ENCODE peak calls at places on chromosomes 6 and 20, in six cellular contexts. K is naive thymus-derived CD4-positive, alpha-beta T cell; F is mesenchymal stem cell; I is bronchial epithelial cell; Y is tibial artery; P is uterus. E is an unnamed sample. For H3K27me3, the result is how much of the 10 kb centered on the place peaks cover.

GRCh38 chr20:57560554-57561355 is at the start of gene PCK1:
- DNase-seq in Y (peak), F (no peak), P (peak), I (no peak), K (no peak), E (peak)

GRCh38 chr6:147371325-147371724 is 137.2 kb upstream of the SAMD5 start:
- DNase-seq in Y (no peak), P (no peak), F (no peak), I (no peak), K (no peak), E (no peak)

GRCh38 chr6:116059713-116060571 is 749 bp downstream of the FRK start:
- DNase-seq in K (no peak), Y (no peak), F (no peak), I (peak), P (peak), E (no peak)

GRCh38 chr6:14381225-14381887 is 263.8 kb downstream of the CD83 start:
- DNase-seq in K (no peak), I (no peak), P (no peak), Y (no peak), F (no peak), E (no peak)

GRCh38 chr6:161922631-161923119 is 648.8 kb upstream of the AGPAT4 start:
- DNase-seq in F (peak), I (peak), Y (no peak), K (no peak), P (no peak), E (no peak)

GRCh38 chr6:44127186-44128019 is at the start of the genes MRPL14 and TMEM63B:
- DNase-seq in P (peak), F (peak), I (peak), Y (peak), K (peak), E (peak)

GRCh38 chr20:3383878-3384495 is 23.5 kb downstream of the DNAAF9 start:
- DNase-seq in Y (no peak), K (no peak), I (no peak), F (no peak), P (no peak), E (no peak)

GRCh38 chr20:61449057-61449456 is 197.0 kb downstream of the CDH4 start:
- DNase-seq in Y (no peak), K (no peak), F (no peak), P (no peak), I (no peak), E (no peak)

GRCh38 chr20:35907017-35907685 is 47.2 kb downstream of the SCAND1 start:
- DNase-seq in K (no peak), I (no peak), P (peak), Y (no peak), F (no peak), E (no peak)

GRCh38 chr6:154868143-154868594 is 126.9 kb upstream of the TIAM2 start:
- DNase-seq in I (peak), K (no peak), Y (no peak), P (no peak), F (peak), E (no peak)

GRCh38 chr20:36876473-36876833 is 515 bp downstream of the TLDC2 start:
- DNase-seq in K (no peak), F (no peak), I (no peak), Y (no peak), P (no peak), E (no peak)

GRCh38 chr20:48294196-48294595 is 508.9 kb upstream of the SULF2 start:
- DNase-seq in F (no peak), Y (no peak), I (peak), P (no peak), K (no peak), E (no peak)

GRCh38 chr6:12147557-12148316 is 135.6 kb downstream of the HIVEP1 start:
- DNase-seq in K (no peak), I (no peak), F (peak), P (no peak), Y (no peak), E (no peak)

GRCh38 chr6:105209950-105210706 is 30.3 kb upstream of the POPDC3 start:
- DNase-seq in P (no peak), F (peak), K (no peak), I (peak), Y (no peak), E (no peak)

GRCh38 chr6:49072885-49073620 is 390.0 kb downstream of the MMUT start:
- DNase-seq in P (no peak), I (no peak), Y (no peak), F (no peak), K (no peak), E (no peak)

GRCh38 chr6:143225929-143226328 is 165.2 kb downstream of the AIG1 start:
- DNase-seq in K (no peak), P (no peak), Y (no peak), F (no peak), I (peak), E (no peak)

GRCh38 chr6:137821486-137821885 is 45.6 kb upstream of the TNFAIP3 start:
- DNase-seq in P (no peak), K (no peak), F (no peak), I (no peak), Y (no peak), E (no peak)

GRCh38 chr6:154901856-154902552 is 93.1 kb upstream of the TIAM2 start:
- DNase-seq in I (no peak), Y (no peak), K (no peak), F (no peak), P (no peak), E (no peak)

GRCh38 chr20:37384683-37385174 is 38.8 kb downstream of the SRC start:
- DNase-seq in Y (peak), P (peak), K (peak), F (peak), I (no peak), E (peak)

GRCh38 chr6:56841372-56841749 is 113.5 kb upstream of the BEND6 start:
- DNase-seq in I (no peak), K (no peak), F (no peak), Y (no peak), P (no peak), E (no peak)

GRCh38 chr6:56838965-56839364 is 115.9 kb upstream of the BEND6 start:
- DNase-seq in P (no peak), I (no peak), K (no peak), Y (no peak), F (no peak), E (no peak)

GRCh38 chr6:56840467-56841371 is 114.2 kb upstream of the BEND6 start:
- DNase-seq in Y (no peak), F (peak), P (no peak), I (peak), K (no peak), E (no peak)

GRCh38 chr6:56838016-56838555 is 116.8 kb upstream of the BEND6 start:
- DNase-seq in P (no peak), Y (no peak), F (no peak), I (no peak), K (no peak), E (no peak)

DNA sequence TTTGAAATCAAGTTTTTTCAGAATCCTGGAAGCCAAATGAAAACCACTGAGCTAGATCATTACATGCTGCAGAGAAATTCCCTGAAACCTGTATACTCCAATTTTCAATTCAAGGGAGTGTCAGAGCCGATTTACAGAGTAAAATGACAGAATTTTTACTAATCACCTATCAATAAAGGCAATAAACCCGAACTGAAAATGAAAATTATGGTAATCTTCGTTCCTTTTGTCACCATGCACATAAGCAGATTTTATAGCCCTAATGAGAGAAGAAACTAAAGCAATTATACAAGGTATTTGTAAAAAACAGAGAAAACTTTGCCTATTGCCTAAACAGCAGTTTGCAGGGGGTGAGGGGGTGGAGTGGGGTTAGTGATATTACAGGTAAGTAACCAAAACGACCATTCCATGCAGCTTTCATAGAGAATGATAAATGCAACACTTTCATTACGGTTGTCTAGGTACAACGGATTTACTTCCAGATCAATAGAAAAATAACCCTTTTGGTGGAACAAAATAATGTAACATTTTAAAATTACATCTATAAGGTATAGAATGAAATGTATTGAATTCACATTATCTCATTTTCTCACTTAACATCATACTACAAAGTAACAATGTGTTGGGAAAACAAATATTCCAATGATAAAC is 115.2 kb upstream of the BEND6 start:
- DNase-seq in P (no peak), Y (no peak), I (no peak), F (no peak), K (no peak), E (no peak)
- H3K4me3 ChIP-seq in P (no peak), Y (no peak), I (no peak), F (no peak), K (no peak), E (no peak)

DNA sequence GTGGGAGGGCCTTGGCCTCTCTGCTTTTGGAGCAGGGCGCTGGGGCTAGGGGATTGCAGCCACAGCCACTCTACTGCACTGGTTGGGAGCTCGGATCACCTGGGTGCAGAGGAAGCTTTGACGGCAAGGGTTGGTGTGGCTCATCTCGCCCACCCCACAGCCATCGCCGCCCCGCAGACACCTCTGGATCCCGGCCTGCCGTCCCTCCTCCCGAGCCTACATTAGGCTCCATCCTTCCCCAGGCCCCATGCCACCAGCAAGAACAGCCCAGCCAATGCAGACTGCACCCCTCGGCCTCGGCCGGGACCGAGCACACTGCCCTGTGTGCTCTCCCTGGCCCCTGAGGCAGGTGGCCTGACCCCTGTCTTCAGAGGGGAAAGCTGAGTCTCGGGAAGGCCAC is 6.3 kb upstream of the NKAIN4 start:
- DNase-seq in K (no peak), F (no peak), Y (no peak), P (no peak), I (no peak), E (no peak)
- H3K27me3 ChIP-seq in K (under half), F (half or more), Y (under half), P (under half), I (under half), E (under half)

GRCh38 chr20:29349836-29350235 is 1907.6 kb upstream of the DEFB115 start:
- DNase-seq in P (no peak), F (no peak), I (no peak), K (no peak), Y (no peak), E (no peak)
- H3K4me3 ChIP-seq in P (no peak), F (no peak), I (no peak), K (no peak), Y (no peak), E (no peak)

DNA sequence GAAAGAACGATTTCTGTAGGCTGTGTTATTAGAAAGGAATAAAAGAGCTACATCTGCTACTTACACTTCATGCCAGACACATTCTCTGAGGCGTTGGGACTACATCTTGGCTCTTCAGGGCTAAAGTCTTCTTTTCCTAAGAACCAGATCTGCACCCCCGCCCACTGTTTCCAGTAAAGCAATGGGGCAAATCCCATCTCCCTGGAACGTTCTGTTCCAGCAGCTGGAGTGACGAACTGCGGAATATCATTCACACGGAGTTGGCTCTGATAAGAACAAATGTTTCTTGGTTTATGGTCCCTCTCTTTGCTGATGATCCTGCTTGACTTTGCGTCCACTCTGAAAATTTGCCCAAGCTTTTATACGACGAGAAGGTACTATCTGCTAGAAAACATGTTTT is 27.0 kb downstream of the FAM50B start:
- DNase-seq in K (no peak), F (peak), Y (no peak), I (no peak), P (no peak), E (no peak)
- H3K27me3 ChIP-seq in K (under half), F (under half), Y (under half), I (under half), P (under half), E (under half)

DNA sequence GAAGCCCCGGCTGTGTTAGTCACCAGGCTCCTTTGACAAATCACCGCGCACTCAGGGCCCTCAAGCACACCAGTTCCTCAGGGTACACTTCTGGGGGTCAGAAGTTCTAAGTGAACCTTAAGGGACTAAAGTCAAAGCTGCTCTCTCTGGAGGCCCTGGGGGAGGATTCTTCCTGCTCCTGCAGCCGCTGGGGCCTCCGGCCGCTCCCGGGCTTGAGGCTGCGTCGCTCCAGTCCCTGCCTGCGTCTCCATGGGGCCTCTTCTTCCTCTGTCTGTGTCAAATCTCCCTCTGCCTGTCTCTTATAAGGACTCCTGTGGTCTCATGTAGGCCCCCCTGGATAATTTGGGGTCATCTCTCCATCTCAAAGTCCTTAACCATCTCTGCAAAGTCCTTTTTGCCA is 18.1 kb upstream of the GATA5 start:
- DNase-seq in P (no peak), Y (no peak), I (no peak), F (no peak), K (no peak), E (no peak)
- H3K4me3 ChIP-seq in P (no peak), Y (no peak), I (no peak), F (no peak), K (no peak), E (no peak)

GRCh38 chr6:35786810-35787209 is 6.0 kb downstream of the CLPSL1 start:
- DNase-seq in P (no peak), Y (no peak), K (no peak), I (no peak), F (no peak), E (no peak)
- H3K27me3 ChIP-seq in P (under half), Y (under half), K (under half), I (under half), F (half or more), E (under half)

DNA sequence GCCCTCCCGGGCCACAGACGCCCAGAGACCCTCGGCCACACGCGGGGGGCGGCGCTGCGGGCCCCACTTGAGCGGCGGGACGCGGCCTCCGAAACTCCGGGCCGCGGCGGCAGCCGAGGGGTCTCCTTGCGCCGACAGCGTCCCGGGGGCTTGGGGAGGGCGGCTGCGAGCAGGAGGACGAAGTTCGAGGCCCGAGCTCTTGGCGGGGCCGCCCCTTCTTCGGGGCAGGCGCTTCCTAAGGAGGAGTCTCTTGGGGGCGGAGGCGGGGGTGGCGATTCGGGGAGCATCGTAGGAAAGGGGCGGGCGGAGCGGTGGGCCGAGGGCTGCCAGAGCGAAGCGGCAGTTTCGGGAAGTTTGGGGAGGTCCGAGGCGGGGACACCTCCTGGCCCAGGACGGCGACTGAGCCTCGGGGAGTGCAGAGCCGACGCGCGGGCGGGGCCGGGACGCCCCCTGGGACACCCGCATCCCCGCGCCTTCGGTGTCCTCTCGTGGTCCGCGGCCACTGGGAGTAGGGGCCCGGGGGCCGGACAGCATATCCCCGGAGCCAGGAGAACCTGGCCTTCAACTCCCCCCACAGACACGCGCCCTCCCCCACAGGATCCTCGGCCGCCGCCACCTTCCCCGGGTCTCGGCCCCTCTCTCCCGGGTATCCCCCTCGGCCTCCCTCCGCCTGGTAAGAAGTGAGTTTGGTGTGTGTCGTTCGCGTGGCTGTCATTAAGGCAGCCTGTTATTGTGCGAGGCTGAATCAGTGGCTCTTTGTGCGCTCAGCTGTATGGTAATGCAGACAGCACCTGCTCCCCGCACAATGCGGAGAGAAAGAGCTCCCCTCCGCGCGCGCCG is 613 bp upstream of the DLL1 start:
- DNase-seq in K (peak), Y (peak), I (peak), P (peak), F (no peak), E (peak)
- H3K4me3 ChIP-seq in K (peak), Y (peak), I (peak), P (peak), F (peak), E (peak)